ENCODE peak calls at places on chromosomes 2 and 18, in nine cellular contexts. J, T, O, Q, K, V, Y, D and S are unnamed samples.

GRCh38 chr2:188382107-188382506 is 90.4 kb downstream of the GULP1 start:
- DNase-seq in J (no peak), T (no peak), O (no peak), Q (no peak), K (no peak), V (peak; percentile 24), Y (no peak), D (no peak), S (no peak)

GRCh38 chr2:161085041-161085598 is 75.1 kb upstream of the TANK start:
- DNase-seq in J (no peak), T (no peak), O (no peak), Q (no peak), K (no peak), V (peak; percentile 28), Y (no peak), D (no peak), S (no peak)

GRCh38 chr18:7164610-7165009 is 47.0 kb upstream of the LAMA1 start:
- DNase-seq in J (peak; percentile 54), T (peak; percentile 24), O (no peak), Q (no peak), K (peak; percentile 34), V (peak; percentile 15), Y (no peak), D (no peak), S (peak; percentile 39)

GRCh38 chr18:36977121-36977520 is 148.2 kb downstream of the KIAA1328 start:
- DNase-seq in J (no peak), T (no peak), O (no peak), Q (no peak), K (no peak), V (no peak), Y (no peak), D (no peak), S (no peak)

GRCh38 chr2:117917223-117917917 is 96.5 kb downstream of the CCDC93 start:
- DNase-seq in J (no peak), T (peak; percentile 67), O (no peak), Q (no peak), K (peak; percentile 29), V (peak; percentile 24), Y (no peak), D (no peak), S (no peak)

GRCh38 chr18:53757346-53757745 is 467.1 kb downstream of the MBD2 start:
- DNase-seq in J (no peak), T (no peak), O (no peak), Q (no peak), K (no peak), V (no peak), Y (no peak), D (no peak), S (no peak)

GRCh38 chr2:27171351-27171848 is 22.6 kb downstream of the TCF23 start:
- DNase-seq in J (no peak), T (no peak), O (no peak), Q (no peak), K (no peak), V (no peak), Y (no peak), D (no peak), S (no peak)

GRCh38 chr18:52060612-52061259 is 279.3 kb upstream of the DCC start:
- DNase-seq in J (no peak), T (peak; percentile 31), O (no peak), Q (no peak), K (no peak), V (no peak), Y (no peak), D (no peak), S (no peak)

GRCh38 chr2:157684940-157685466 is 56.3 kb upstream of the ACVR1C start:
- DNase-seq in J (no peak), T (peak; percentile 48), O (no peak), Q (no peak), K (peak; percentile 7), V (no peak), Y (no peak), D (no peak), S (no peak)

GRCh38 chr2:221571108-221571390 is 1.1 kb downstream of the EPHA4 start:
- DNase-seq in J (no peak), T (no peak), O (no peak), Q (no peak), K (no peak), V (peak; percentile 17), Y (peak; percentile 24), D (peak; percentile 8), S (no peak)

GRCh38 chr2:168462543-168463045 is 6.5 kb downstream of the CERS6 start:
- DNase-seq in J (no peak), T (no peak), O (no peak), Q (no peak), K (no peak), V (no peak), Y (no peak), D (no peak), S (no peak)

GRCh38 chr18:46236156-46236555 is 132.0 kb downstream of the HAUS1 start:
- DNase-seq in J (no peak), T (no peak), O (no peak), Q (no peak), K (no peak), V (no peak), Y (no peak), D (no peak), S (no peak)

GRCh38 chr18:62596145-62597005 is 73.5 kb downstream of the ZCCHC2 start:
- DNase-seq in J (no peak), T (peak; percentile 62), O (no peak), Q (no peak), K (peak; percentile 55), V (no peak), Y (no peak), D (no peak), S (no peak)

GRCh38 chr2:84807063-84807485 is 73.8 kb downstream of the TRABD2A start:
- DNase-seq in J (no peak), T (no peak), O (no peak), Q (no peak), K (no peak), V (peak; percentile 100), Y (no peak), D (peak; percentile 63), S (no peak)

GRCh38 chr18:67771271-67771670 is 254.8 kb upstream of the DSEL start:
- DNase-seq in J (no peak), T (no peak), O (no peak), Q (no peak), K (no peak), V (peak; percentile 87), Y (no peak), D (no peak), S (no peak)

GRCh38 chr2:70967189-70967588 is 11.2 kb upstream of the ANKRD53 start:
- DNase-seq in J (no peak), T (no peak), O (no peak), Q (no peak), K (no peak), V (no peak), Y (no peak), D (no peak), S (no peak)
- H3K27me3 ChIP-seq in J (peaks cover 12% of the 10 kb centered on the region), T (peaks cover 69% of the 10 kb centered on the region), O (no peaks in the 10 kb centered on the region), Q (peaks cover 9% of the 10 kb centered on the region), K (peaks cover 100% of the 10 kb centered on the region), V (peaks cover 3% of the 10 kb centered on the region), Y (peaks cover 3% of the 10 kb centered on the region), D (no peaks in the 10 kb centered on the region), S (no peaks in the 10 kb centered on the region)

GRCh38 chr2:42091671-42092070 is 43.9 kb downstream of the PKDCC start:
- DNase-seq in J (no peak), T (no peak), O (no peak), Q (no peak), K (no peak), V (no peak), Y (peak; percentile 17), D (no peak), S (no peak)

GRCh38 chr2:42087857-42088195 is 40.0 kb downstream of the PKDCC start:
- DNase-seq in J (no peak), T (no peak), O (no peak), Q (no peak), K (no peak), V (no peak), Y (no peak), D (no peak), S (no peak)

GRCh38 chr2:42092084-42092996 is 44.5 kb downstream of the PKDCC start:
- DNase-seq in J (no peak), T (peak; percentile 65), O (no peak), Q (no peak), K (peak; percentile 48), V (no peak), Y (peak; percentile 67), D (no peak), S (no peak)

GRCh38 chr2:42089340-42089925 is 41.6 kb downstream of the PKDCC start:
- DNase-seq in J (peak; percentile 87), T (peak; percentile 91), O (peak; percentile 83), Q (no peak), K (peak; percentile 82), V (peak; percentile 67), Y (peak; percentile 71), D (peak; percentile 48), S (no peak)

DNA sequence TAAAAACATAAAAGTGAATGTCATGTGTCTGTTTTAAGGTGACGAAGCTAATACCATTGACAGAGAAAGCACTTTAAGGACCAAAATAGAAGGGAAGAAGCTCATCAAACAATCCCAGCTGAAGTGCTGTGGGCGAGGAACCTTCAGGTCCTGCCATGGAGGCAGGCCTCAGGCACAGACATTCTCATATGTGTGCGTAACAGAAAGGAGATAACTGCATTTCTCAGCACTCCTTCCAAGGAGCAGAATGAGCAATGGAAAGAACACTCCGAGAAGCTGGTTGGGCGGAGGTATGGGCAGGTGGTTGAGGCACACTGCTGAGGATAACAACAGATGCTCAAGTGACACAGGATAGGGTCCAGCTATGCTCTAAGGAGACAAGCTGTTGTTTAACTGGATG is 42.4 kb downstream of the PKDCC start:
- DNase-seq in J (no peak), T (no peak), O (no peak), Q (no peak), K (no peak), V (no peak), Y (no peak), D (no peak), S (no peak)
- H3K27ac ChIP-seq in J (no peak overlapping the region), T (no peak overlapping the region), O (no peak overlapping the region), Q (no peak overlapping the region), K (no peak overlapping the region), V (no peak overlapping the region), Y (no peak overlapping the region), D (no peak overlapping the region), S (no peak overlapping the region)

DNA sequence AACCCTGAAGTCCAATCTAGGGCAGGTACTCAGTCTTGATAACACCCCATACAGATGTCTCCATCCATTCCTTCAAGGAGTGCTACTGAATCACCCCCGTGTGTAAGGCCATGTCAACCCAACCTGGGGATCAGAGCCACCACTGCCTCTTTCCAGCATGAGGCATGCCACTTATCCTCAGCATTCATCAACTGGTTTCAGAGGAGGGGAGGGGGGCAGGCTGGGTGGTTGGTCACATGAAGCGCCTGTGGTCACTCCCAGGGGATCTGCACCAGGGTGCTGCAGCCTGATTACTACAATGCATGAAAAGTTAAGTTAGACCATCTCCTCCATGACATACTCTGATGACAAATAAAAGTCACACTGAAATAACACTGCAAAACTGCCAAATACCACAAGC is 65.0 kb downstream of the UXS1 start:
- DNase-seq in J (no peak), T (no peak), O (no peak), Q (no peak), K (no peak), V (no peak), Y (no peak), D (no peak), S (no peak)
- TF ChIP-seq CTCF in J (no peak), T (no peak), O (no peak), Q (no peak), K (no peak), V (no peak), Y (no peak), D (no peak), S (no peak)

DNA sequence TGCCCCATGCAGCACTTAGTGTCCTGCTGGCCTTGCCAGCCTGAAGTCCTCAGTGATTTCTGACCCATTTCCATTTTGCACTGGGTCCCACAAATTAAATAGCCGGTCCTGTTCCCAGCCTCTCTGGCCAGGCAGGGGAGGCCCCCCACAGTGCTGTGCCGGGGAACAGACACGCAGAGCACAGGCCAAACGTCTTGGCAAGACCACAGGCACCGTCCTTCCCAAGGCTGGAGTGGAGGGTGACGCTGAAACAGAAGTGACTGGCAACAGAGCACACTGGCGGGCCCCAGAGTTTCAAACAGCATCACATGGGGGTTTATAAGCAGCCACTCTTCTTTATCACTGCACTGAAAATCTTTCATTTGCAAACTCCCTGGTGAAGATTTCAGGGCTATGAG is 52.2 kb downstream of the EDAR start:
- DNase-seq in J (no peak), T (no peak), O (peak; percentile 39), Q (no peak), K (no peak), V (no peak), Y (no peak), D (no peak), S (peak; percentile 36)
- H3K27me3 ChIP-seq in J (no peaks in the 10 kb centered on the region), T (no peaks in the 10 kb centered on the region), O (no peaks in the 10 kb centered on the region), Q (no peaks in the 10 kb centered on the region), K (peaks cover 82% of the 10 kb centered on the region), V (peaks cover 82% of the 10 kb centered on the region), Y (no peaks in the 10 kb centered on the region), D (no peaks in the 10 kb centered on the region), S (no peaks in the 10 kb centered on the region)